ENCODE peak calls at places on chromosomes 3 and 15, in six cellular contexts. One of them, this sample, is unnamed.

GRCh38 chr3:79367066-79367465 is 400.7 kb downstream of the ROBO1 start:
- DNase-seq in stomach: no peak
- DNase-seq in CD8-positive, alpha-beta memory T cell: no peak
- DNase-seq in IMR-90: peak; percentile 87
- DNase-seq in left ventricle myocardium inferior: no peak
- DNase-seq in sigmoid colon: no peak
- DNase-seq in this sample: no peak

GRCh38 chr3:135803291-135803690 is 162.2 kb upstream of the PPP2R3A start:
- DNase-seq in stomach: no peak
- DNase-seq in CD8-positive, alpha-beta memory T cell: no peak
- DNase-seq in IMR-90: no peak
- DNase-seq in left ventricle myocardium inferior: no peak
- DNase-seq in sigmoid colon: no peak
- DNase-seq in this sample: no peak

GRCh38 chr3:195238626-195239118 is 32.3 kb downstream of the XXYLT1 start:
- DNase-seq in stomach: no peak
- DNase-seq in CD8-positive, alpha-beta memory T cell: no peak
- DNase-seq in IMR-90: peak; percentile 50
- DNase-seq in left ventricle myocardium inferior: peak; percentile 23
- DNase-seq in sigmoid colon: peak; percentile 96
- DNase-seq in this sample: peak; percentile 56

GRCh38 chr15:38128389-38128788 is 124.2 kb upstream of the SPRED1 start:
- DNase-seq in stomach: no peak
- DNase-seq in CD8-positive, alpha-beta memory T cell: no peak
- DNase-seq in IMR-90: peak; percentile 8
- DNase-seq in left ventricle myocardium inferior: no peak
- DNase-seq in sigmoid colon: no peak
- DNase-seq in this sample: no peak

GRCh38 chr15:93486407-93487117 is 397.6 kb upstream of the RGMA start:
- DNase-seq in stomach: peak; percentile 74
- DNase-seq in CD8-positive, alpha-beta memory T cell: no peak
- DNase-seq in IMR-90: no peak
- DNase-seq in left ventricle myocardium inferior: no peak
- DNase-seq in sigmoid colon: no peak
- DNase-seq in this sample: no peak

GRCh38 chr3:171461087-171461917 is 1.1 kb upstream of the TNIK start:
- DNase-seq in stomach: no peak
- DNase-seq in CD8-positive, alpha-beta memory T cell: peak; percentile 17
- DNase-seq in IMR-90: peak; percentile 44
- DNase-seq in left ventricle myocardium inferior: no peak
- DNase-seq in sigmoid colon: no peak
- DNase-seq in this sample: no peak

GRCh38 chr3:38317186-38317759 is 29.3 kb upstream of the XYLB start:
- DNase-seq in stomach: no peak
- DNase-seq in CD8-positive, alpha-beta memory T cell: no peak
- DNase-seq in IMR-90: no peak
- DNase-seq in left ventricle myocardium inferior: no peak
- DNase-seq in sigmoid colon: no peak
- DNase-seq in this sample: no peak

GRCh38 chr15:34993877-34994276 is 5.8 kb upstream of the ZNF770 start:
- DNase-seq in stomach: no peak
- DNase-seq in CD8-positive, alpha-beta memory T cell: no peak
- DNase-seq in IMR-90: no peak
- DNase-seq in left ventricle myocardium inferior: no peak
- DNase-seq in sigmoid colon: no peak
- DNase-seq in this sample: no peak

GRCh38 chr3:182979719-182980191 is 583 bp downstream of the DCUN1D1 start:
- DNase-seq in stomach: no peak
- DNase-seq in CD8-positive, alpha-beta memory T cell: peak; percentile 3
- DNase-seq in IMR-90: peak; percentile 5
- DNase-seq in left ventricle myocardium inferior: no peak
- DNase-seq in sigmoid colon: peak; percentile 68
- DNase-seq in this sample: no peak

GRCh38 chr3:38018296-38019266 is 10.9 kb downstream of the PLCD1 start:
- DNase-seq in stomach: no peak
- DNase-seq in CD8-positive, alpha-beta memory T cell: no peak
- DNase-seq in IMR-90: no peak
- DNase-seq in left ventricle myocardium inferior: no peak
- DNase-seq in sigmoid colon: peak; percentile 56
- DNase-seq in this sample: peak; percentile 58

GRCh38 chr3:175247629-175248028 is 388.5 kb downstream of the NAALADL2 start:
- DNase-seq in stomach: no peak
- DNase-seq in CD8-positive, alpha-beta memory T cell: no peak
- DNase-seq in IMR-90: no peak
- DNase-seq in left ventricle myocardium inferior: no peak
- DNase-seq in sigmoid colon: no peak
- DNase-seq in this sample: no peak

GRCh38 chr15:95929232-95929846 is 401.2 kb upstream of the NR2F2 start:
- DNase-seq in stomach: no peak
- DNase-seq in CD8-positive, alpha-beta memory T cell: no peak
- DNase-seq in IMR-90: peak; percentile 38
- DNase-seq in left ventricle myocardium inferior: no peak
- DNase-seq in sigmoid colon: no peak
- DNase-seq in this sample: no peak

GRCh38 chr15:63519548-63520178 is 15.3 kb downstream of the USP3 start:
- DNase-seq in stomach: no peak
- DNase-seq in CD8-positive, alpha-beta memory T cell: no peak
- DNase-seq in IMR-90: no peak
- DNase-seq in left ventricle myocardium inferior: no peak
- DNase-seq in sigmoid colon: no peak
- DNase-seq in this sample: no peak

GRCh38 chr3:46845397-46845859 is 17.8 kb downstream of the MYL3 start:
- DNase-seq in stomach: peak; percentile 53
- DNase-seq in CD8-positive, alpha-beta memory T cell: no peak
- DNase-seq in IMR-90: peak; percentile 62
- DNase-seq in left ventricle myocardium inferior: peak; percentile 80
- DNase-seq in sigmoid colon: peak; percentile 92
- DNase-seq in this sample: peak; percentile 90

GRCh38 chr3:145550522-145550921 is 610.5 kb downstream of the PLOD2 start:
- DNase-seq in stomach: no peak
- DNase-seq in CD8-positive, alpha-beta memory T cell: no peak
- DNase-seq in IMR-90: no peak
- DNase-seq in left ventricle myocardium inferior: no peak
- DNase-seq in sigmoid colon: no peak
- DNase-seq in this sample: no peak

GRCh38 chr3:102113421-102114041 is 264.2 kb downstream of the NFKBIZ start:
- DNase-seq in stomach: no peak
- DNase-seq in CD8-positive, alpha-beta memory T cell: no peak
- DNase-seq in IMR-90: peak; percentile 54
- DNase-seq in left ventricle myocardium inferior: no peak
- DNase-seq in sigmoid colon: peak; percentile 72
- DNase-seq in this sample: no peak

GRCh38 chr3:39644176-39644575 is 165.2 kb upstream of the MYRIP start:
- DNase-seq in stomach: no peak
- DNase-seq in CD8-positive, alpha-beta memory T cell: no peak
- DNase-seq in IMR-90: peak; percentile 81
- DNase-seq in left ventricle myocardium inferior: no peak
- DNase-seq in sigmoid colon: no peak
- DNase-seq in this sample: no peak

GRCh38 chr15:57235865-57236264 is 140.4 kb upstream of the CGNL1 start:
- DNase-seq in stomach: no peak
- DNase-seq in CD8-positive, alpha-beta memory T cell: no peak
- DNase-seq in IMR-90: peak; percentile 86
- DNase-seq in left ventricle myocardium inferior: no peak
- DNase-seq in sigmoid colon: no peak
- DNase-seq in this sample: no peak

GRCh38 chr3:129263161-129263910 is 13.9 kb downstream of the COPG1 start:
- DNase-seq in stomach: no peak
- DNase-seq in CD8-positive, alpha-beta memory T cell: no peak
- DNase-seq in IMR-90: no peak
- DNase-seq in left ventricle myocardium inferior: no peak
- DNase-seq in sigmoid colon: peak; percentile 15
- DNase-seq in this sample: peak; percentile 15

DNA sequence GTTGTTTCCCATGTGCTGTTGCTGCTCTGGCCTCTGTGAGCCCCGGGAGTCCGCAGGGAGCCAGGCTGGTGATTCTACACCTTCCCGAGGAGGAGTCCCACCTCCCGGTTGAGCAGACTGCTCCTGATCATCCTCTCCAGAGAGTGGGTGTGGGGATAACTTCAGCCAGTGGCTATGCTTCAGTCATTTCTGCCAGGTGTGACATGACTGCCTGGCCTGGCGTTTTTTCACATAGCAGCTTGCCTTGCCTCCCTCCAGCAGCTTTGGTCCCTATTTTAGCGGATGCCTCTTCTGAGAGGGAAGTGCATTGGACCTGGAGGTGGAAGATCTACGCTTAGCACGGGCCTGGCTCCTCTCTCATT is 1.6 kb downstream of the GHRL start:
- DNase-seq in stomach: no peak
- DNase-seq in CD8-positive, alpha-beta memory T cell: no peak
- DNase-seq in IMR-90: no peak
- DNase-seq in left ventricle myocardium inferior: no peak
- DNase-seq in sigmoid colon: no peak
- DNase-seq in this sample: no peak
- H3K4me1 ChIP-seq in stomach: peaks cover 18% of the 10 kb centered on the region
- H3K4me1 ChIP-seq in CD8-positive, alpha-beta memory T cell: no peaks in the 10 kb centered on the region
- H3K4me1 ChIP-seq in IMR-90: no peaks in the 10 kb centered on the region
- H3K4me1 ChIP-seq in left ventricle myocardium inferior: peaks cover 12% of the 10 kb centered on the region
- H3K4me1 ChIP-seq in sigmoid colon: no peaks in the 10 kb centered on the region
- H3K4me1 ChIP-seq in this sample: no peaks in the 10 kb centered on the region

GRCh38 chr3:13669457-13669856 is 120.5 kb downstream of the FBLN2 start:
- DNase-seq in stomach: no peak
- DNase-seq in CD8-positive, alpha-beta memory T cell: no peak
- DNase-seq in IMR-90: no peak
- DNase-seq in left ventricle myocardium inferior: no peak
- DNase-seq in sigmoid colon: no peak
- DNase-seq in this sample: no peak
- H3K27me3 ChIP-seq in stomach: no peaks in the 10 kb centered on the region
- H3K27me3 ChIP-seq in CD8-positive, alpha-beta memory T cell: no peaks in the 10 kb centered on the region
- H3K27me3 ChIP-seq in IMR-90: peaks cover 3% of the 10 kb centered on the region
- H3K27me3 ChIP-seq in left ventricle myocardium inferior: peaks cover 95% of the 10 kb centered on the region
- H3K27me3 ChIP-seq in sigmoid colon: no peaks in the 10 kb centered on the region
- H3K27me3 ChIP-seq in this sample: no peaks in the 10 kb centered on the region

GRCh38 chr15:70752142-70752754 is 11.1 kb downstream of the UACA start:
- DNase-seq in stomach: no peak
- DNase-seq in CD8-positive, alpha-beta memory T cell: no peak
- DNase-seq in IMR-90: no peak
- DNase-seq in left ventricle myocardium inferior: peak; percentile 79
- DNase-seq in sigmoid colon: no peak
- DNase-seq in this sample: no peak
- H3K4me1 ChIP-seq in stomach: peaks cover 42% of the 10 kb centered on the region
- H3K4me1 ChIP-seq in CD8-positive, alpha-beta memory T cell: peaks cover 8% of the 10 kb centered on the region
- H3K4me1 ChIP-seq in IMR-90: peaks cover 6% of the 10 kb centered on the region
- H3K4me1 ChIP-seq in left ventricle myocardium inferior: peaks cover 80% of the 10 kb centered on the region
- H3K4me1 ChIP-seq in sigmoid colon: peaks cover 19% of the 10 kb centered on the region
- H3K4me1 ChIP-seq in this sample: peaks cover 22% of the 10 kb centered on the region

DNA sequence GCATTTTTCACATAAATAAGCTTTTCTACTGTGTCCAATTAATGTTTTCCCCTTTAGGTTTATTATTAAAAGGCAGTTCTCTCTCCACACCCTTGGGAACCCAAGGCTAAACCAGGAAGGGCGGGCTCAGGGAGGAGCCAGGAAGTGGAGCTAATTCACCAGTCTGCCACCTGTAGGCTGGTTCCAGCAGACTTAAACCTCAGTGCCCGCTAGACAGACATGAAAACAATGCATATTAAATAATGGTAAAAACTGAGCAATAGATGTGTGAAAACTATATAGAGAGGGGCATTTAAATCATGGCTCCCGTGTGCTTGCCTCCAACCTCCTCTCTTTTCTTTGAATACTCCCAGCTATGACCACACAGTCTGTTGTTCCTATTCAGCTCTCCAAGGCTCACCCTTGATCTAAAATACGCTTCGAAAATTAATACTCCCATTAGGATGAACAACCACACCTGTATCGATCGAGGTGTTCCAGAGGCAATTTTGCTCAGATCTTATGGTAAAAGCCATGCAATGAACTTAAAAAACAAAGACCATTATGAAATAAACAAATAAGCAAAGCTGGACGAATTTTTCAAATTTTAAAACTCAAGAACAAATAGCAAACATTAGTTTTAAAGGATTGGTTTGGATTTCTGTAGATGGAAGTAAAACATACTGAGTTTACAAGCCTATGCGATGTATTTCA is 253.3 kb downstream of the TJP1 start:
- DNase-seq in stomach: no peak
- DNase-seq in CD8-positive, alpha-beta memory T cell: no peak
- DNase-seq in IMR-90: no peak
- DNase-seq in left ventricle myocardium inferior: no peak
- DNase-seq in sigmoid colon: no peak
- DNase-seq in this sample: no peak
- H3K27me3 ChIP-seq in stomach: no peaks in the 10 kb centered on the region
- H3K27me3 ChIP-seq in CD8-positive, alpha-beta memory T cell: no peaks in the 10 kb centered on the region
- H3K27me3 ChIP-seq in IMR-90: peaks cover 51% of the 10 kb centered on the region
- H3K27me3 ChIP-seq in left ventricle myocardium inferior: peaks cover 94% of the 10 kb centered on the region
- H3K27me3 ChIP-seq in sigmoid colon: peaks cover 4% of the 10 kb centered on the region
- H3K27me3 ChIP-seq in this sample: peaks cover 53% of the 10 kb centered on the region

DNA sequence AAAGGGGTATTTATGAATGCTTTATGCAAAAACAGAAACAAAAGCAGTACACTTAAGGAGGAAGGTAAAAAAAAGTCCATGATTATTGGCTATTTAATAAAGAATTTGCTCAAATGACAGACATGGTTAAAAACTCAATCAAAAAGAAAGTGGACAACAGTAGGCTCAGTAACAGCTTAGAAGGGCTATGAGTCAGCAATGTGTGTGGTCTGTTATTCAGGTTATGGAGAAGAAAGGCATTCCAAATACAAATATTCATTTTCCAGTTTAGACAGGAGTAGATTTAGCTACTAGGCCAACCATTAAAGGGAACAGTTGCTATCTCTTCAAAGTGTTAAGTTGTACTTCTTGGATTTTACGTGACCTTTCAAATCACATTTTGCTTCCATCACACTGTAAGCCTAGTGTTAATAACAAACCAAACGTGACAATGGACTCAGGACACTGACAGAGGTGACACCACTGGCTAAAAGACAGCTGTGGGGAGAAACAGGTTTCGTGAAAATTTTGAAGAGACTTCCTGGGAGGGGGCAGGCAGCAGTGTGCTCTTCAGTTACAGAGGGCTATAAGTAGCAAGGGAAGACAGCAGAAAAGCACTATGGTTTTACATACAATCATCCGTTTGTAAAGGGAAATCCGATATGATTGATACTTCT is 41.7 kb upstream of the MYO5C start:
- DNase-seq in stomach: no peak
- DNase-seq in CD8-positive, alpha-beta memory T cell: no peak
- DNase-seq in IMR-90: peak; percentile 77
- DNase-seq in left ventricle myocardium inferior: no peak
- DNase-seq in sigmoid colon: no peak
- DNase-seq in this sample: no peak
- H3K4me1 ChIP-seq in stomach: no peaks in the 10 kb centered on the region
- H3K4me1 ChIP-seq in CD8-positive, alpha-beta memory T cell: no peaks in the 10 kb centered on the region
- H3K4me1 ChIP-seq in IMR-90: peaks cover 7% of the 10 kb centered on the region
- H3K4me1 ChIP-seq in left ventricle myocardium inferior: peaks cover 17% of the 10 kb centered on the region
- H3K4me1 ChIP-seq in sigmoid colon: no peaks in the 10 kb centered on the region
- H3K4me1 ChIP-seq in this sample: no peaks in the 10 kb centered on the region

DNA sequence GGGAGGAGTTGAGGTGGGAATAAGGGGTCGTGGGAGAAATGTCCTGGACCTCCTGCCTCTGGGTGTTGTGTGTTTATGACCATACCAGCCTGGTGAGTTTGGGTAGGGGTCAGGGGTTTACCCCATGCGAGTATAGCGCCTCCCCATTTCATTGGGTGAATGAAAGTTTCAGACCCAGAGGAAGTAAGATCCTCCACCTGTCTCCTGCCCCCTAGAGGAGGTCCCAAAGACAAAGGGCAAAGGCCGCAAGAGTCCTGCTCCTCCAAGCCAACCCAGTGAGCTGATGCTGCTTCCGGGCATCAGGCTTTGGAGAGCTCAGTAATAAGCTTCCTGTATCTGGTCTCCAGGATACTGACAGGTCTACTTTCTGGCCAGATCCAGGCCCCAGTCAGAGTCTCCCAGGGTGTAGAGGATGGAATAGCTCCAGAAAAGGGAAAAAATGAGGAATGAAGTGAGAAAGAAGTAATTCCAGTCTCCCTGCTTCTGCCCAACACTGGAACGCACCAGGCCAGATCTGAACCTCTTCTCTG is 6.4 kb upstream of the TBC1D21 start:
- DNase-seq in stomach: no peak
- DNase-seq in CD8-positive, alpha-beta memory T cell: no peak
- DNase-seq in IMR-90: no peak
- DNase-seq in left ventricle myocardium inferior: no peak
- DNase-seq in sigmoid colon: no peak
- DNase-seq in this sample: no peak
- H3K27me3 ChIP-seq in stomach: no peaks in the 10 kb centered on the region
- H3K27me3 ChIP-seq in CD8-positive, alpha-beta memory T cell: no peaks in the 10 kb centered on the region
- H3K27me3 ChIP-seq in IMR-90: peaks cover 66% of the 10 kb centered on the region
- H3K27me3 ChIP-seq in left ventricle myocardium inferior: no peaks in the 10 kb centered on the region
- H3K27me3 ChIP-seq in sigmoid colon: no peaks in the 10 kb centered on the region
- H3K27me3 ChIP-seq in this sample: peaks cover 35% of the 10 kb centered on the region

This sample was measured in upper lobe of right lung.